ENCODE peak calls at places on chromosomes 12 and 14, in eight cellular contexts. I is upper lobe of right lung, E is WERI-Rb-1, X is nephron progenitor cell, B is heart left ventricle, D is choroid plexus epithelial cell, U is gastrocnemius medialis, M is left ventricle myocardium inferior. A is an unnamed sample.

GRCh38 chr12:6318440-6318879 is 8.0 kb downstream of the PLEKHG6 start:
- DNase-seq in M (no peak), B (no peak), E (no peak), U (no peak), D (no peak), I (no peak), X (no peak), A (no peak)

GRCh38 chr12:12469386-12469785 is 93.3 kb downstream of the DUSP16 start:
- DNase-seq in M (no peak), E (no peak), U (no peak), D (no peak), I (no peak), X (no peak), B (no peak), A (no peak)

GRCh38 chr12:45336331-45336730 is 120.4 kb downstream of the ANO6 start:
- DNase-seq in E (no peak), B (no peak), I (no peak), X (no peak), U (no peak), M (no peak), D (peak; percentile 98), A (no peak)

GRCh38 chr12:62995097-62995496 is 60.1 kb upstream of the PPM1H start:
- DNase-seq in E (no peak), B (no peak), M (no peak), I (no peak), U (no peak), X (no peak), D (no peak), A (no peak)

GRCh38 chr12:103529306-103529705 is 33.5 kb upstream of the C12orf42 start:
- DNase-seq in I (no peak), B (no peak), U (no peak), E (peak; percentile 52), X (no peak), D (no peak), M (no peak), A (no peak)

GRCh38 chr14:34498684-34499412 is 36.8 kb upstream of the SPTSSA start:
- DNase-seq in B (no peak), E (peak; percentile 45), D (peak; percentile 51), M (no peak), I (no peak), U (no peak), X (no peak), A (no peak)

GRCh38 chr14:106141242-106142220 is 615.1 kb downstream of the TMEM121 start:
- DNase-seq in B (no peak), E (peak; percentile 17), U (no peak), I (no peak), M (no peak), D (no peak), X (no peak), A (no peak)

GRCh38 chr12:77615331-77615730 is 215.4 kb upstream of the NAV3 start:
- DNase-seq in E (peak; percentile 10), B (no peak), D (peak; percentile 35), U (no peak), I (no peak), X (no peak), M (no peak), A (no peak)

DNA sequence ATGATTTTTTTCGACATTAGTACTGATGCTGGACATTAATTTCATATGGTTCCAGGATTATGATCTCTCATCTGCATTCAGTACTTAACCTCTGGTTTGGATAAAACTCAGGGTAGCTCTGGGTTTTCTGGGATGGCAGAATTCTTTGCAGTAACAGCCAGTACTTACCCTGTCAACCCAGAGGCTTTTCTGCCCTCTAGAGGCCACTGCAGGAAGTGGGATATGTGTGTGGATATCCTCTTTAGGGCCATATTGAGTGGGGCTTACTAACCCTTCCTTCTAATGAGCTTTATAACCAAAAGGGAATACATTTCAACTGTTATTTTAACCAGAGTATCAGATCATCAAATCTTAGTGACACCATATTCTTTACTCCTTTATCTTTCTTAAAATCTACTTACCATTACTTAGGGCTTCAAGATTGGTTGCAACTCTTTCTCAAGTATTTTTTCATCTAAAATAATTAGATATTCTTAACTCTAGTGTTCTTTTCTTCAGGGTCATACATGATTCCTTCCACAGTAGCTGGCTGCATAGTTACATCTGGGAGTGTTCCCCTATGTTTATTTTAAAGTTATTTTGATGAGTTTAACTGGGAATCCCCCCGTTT is 488.0 kb upstream of the STXBP6 start:
- DNase-seq in M (no peak), X (peak; percentile 64), B (no peak), I (no peak), D (peak; percentile 2), E (peak; percentile 55), U (no peak), A (peak; percentile 74)
- TF ChIP-seq CTCF in M (peak; percentile 42), X (peak; percentile 72), B (no peak), I (peak; percentile 44), D (peak; percentile 30), E (peak; percentile 75), U (no peak), A (peak; percentile 78)

DNA sequence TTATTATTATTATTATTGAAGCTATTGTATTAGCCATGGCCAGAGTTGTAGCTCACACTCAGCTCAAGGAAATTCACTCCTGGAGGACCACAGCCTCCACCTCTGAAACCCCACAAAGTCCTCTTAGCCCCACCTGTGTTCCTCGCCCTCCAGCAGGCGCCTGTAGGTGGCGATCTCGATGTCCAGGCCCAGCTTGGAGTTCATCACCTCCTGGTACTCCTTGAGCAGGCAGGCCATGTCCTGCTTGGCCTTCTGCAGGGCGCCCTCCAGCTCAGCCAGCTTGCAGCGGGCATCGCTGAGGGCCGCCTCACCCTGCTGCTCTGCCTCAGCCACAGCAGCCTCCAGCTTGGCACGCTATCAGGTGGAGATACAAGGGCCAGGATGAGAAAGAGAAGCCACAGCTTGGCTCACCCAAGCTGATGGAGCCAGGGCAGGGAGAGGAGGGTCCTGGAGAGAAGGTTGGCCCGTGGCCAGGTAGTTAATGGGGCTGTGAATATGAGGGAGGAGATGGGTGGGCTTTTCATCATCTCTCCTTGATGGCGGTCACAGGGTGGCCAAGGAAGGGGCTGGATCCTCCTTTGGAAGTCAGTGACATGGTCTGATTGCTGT is 5.1 kb downstream of the KRT85 start:
- DNase-seq in E (peak; percentile 23), I (no peak), B (no peak), M (no peak), X (no peak), D (no peak), U (no peak), A (no peak)
- TF ChIP-seq CTCF in E (peak; percentile 48), I (peak; percentile 16), B (no peak), M (no peak), X (peak; percentile 18), D (peak; percentile 43), U (no peak), A (no peak)

GRCh38 chr12:33690562-33690961 is 250.9 kb upstream of the SYT10 start:
- DNase-seq in M (no peak), I (no peak), D (no peak), X (no peak), B (no peak), E (no peak), U (no peak), A (no peak)
- TF ChIP-seq CTCF in M (no peak), I (no peak), D (no peak), X (no peak), B (no peak), E (no peak), U (no peak), A (no peak)

DNA sequence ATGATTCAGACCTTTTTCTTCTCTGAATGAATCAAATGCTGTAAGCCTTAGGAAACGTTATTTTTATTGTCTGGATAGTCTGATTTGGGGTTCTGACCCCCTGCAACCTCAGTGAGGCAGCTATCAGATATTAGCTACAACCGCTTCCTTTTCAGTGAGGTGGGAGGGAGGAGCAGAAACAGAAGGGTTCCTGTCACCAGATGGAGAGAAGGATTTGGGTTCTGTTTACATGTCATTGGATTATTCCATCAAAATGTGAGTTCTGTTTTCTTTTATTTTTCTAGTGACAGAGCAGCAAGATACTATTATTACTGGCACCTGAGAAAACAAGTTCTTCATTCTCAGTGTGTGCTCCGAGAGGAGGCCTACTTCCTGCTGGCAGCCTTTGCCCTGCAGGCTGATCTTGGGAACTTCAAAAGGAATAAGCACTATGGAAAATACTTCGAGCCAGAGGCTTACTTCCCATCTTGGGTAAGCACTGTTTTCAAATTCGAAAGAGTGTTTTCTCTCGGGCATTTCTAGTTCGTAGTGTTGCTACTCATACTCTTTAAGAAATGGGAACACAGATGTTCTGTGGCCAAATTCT is 52.8 kb downstream of the FRMD6 start:
- DNase-seq in D (peak; percentile 66), M (no peak), U (no peak), B (no peak), I (no peak), X (no peak), E (no peak), A (no peak)
- TF ChIP-seq CTCF in D (peak; percentile 23), M (no peak), U (no peak), B (no peak), I (no peak), X (no peak), E (no peak), A (no peak)

GRCh38 chr14:65387171-65387570 is 25.4 kb upstream of the FUT8 start:
- DNase-seq in M (no peak), B (no peak), U (no peak), D (no peak), X (no peak), I (no peak), E (no peak), A (no peak)

GRCh38 chr14:65387628-65388027 is 24.9 kb upstream of the FUT8 start:
- DNase-seq in D (no peak), U (no peak), B (no peak), E (no peak), X (no peak), I (no peak), M (no peak), A (no peak)

GRCh38 chr14:65396082-65396910 is 16.2 kb upstream of the FUT8 start:
- DNase-seq in M (no peak), U (no peak), X (no peak), B (no peak), E (no peak), D (no peak), I (no peak), A (no peak)

DNA sequence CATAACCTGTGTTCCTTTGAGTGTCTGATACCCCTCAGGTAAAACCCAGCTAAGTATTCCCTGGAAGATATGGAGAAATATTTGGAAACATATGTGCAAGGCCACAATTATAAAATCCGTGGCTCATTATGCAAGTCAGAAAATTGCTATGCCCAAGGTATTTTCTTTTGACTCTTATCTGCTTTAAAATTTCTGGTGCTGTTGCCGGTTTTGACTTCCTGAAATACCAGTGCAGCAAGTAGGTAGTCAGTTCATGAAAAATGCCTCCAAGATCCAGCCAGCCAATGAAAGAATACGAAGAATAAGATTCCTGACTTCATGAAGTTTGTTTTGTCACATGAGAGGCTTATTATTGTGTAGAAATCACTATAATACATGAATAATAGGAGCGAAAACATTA is 20.2 kb upstream of the FUT8 start:
- DNase-seq in E (no peak), B (no peak), M (no peak), I (no peak), D (no peak), X (no peak), U (no peak), A (no peak)
- TF ChIP-seq CTCF in E (no peak), B (no peak), M (no peak), I (no peak), D (no peak), X (no peak), U (no peak), A (no peak)